ENCODE peak calls at places on chromosomes 16 and 17, in eight cellular contexts. C, N, D, R, K, Y, O and E are unnamed samples.

GRCh38 chr17:55687037-55687436 is 35.6 kb downstream of the TMEM100 start:
- DNase-seq in K (no peak), Y (no peak), D (no peak), N (no peak), C (no peak), O (no peak), R (no peak), E (no peak)

GRCh38 chr17:66441012-66441703 is 138.7 kb downstream of the PRKCA start:
- DNase-seq in D (no peak), N (no peak), C (no peak), K (no peak), R (no peak), O (no peak), Y (no peak), E (no peak)

GRCh38 chr16:79668502-79668901 is 68.0 kb upstream of the MAF start:
- DNase-seq in K (no peak), O (no peak), N (no peak), Y (no peak), D (no peak), C (no peak), R (no peak), E (no peak)

GRCh38 chr16:84090212-84090611 is 26.5 kb downstream of the MBTPS1 start:
- DNase-seq in O (no peak), K (no peak), D (no peak), Y (no peak), C (no peak), N (no peak), R (no peak), E (no peak)

GRCh38 chr16:58503166-58503862 is 3.4 kb downstream of the NDRG4 start:
- DNase-seq in Y (peak), K (no peak), N (peak), R (no peak), C (no peak), O (no peak), D (no peak), E (no peak)

GRCh38 chr16:72530434-72530833 is 358.5 kb upstream of the PMFBP1 start:
- DNase-seq in N (no peak), R (no peak), Y (no peak), O (no peak), D (no peak), C (no peak), K (no peak), E (no peak)

GRCh38 chr17:29566473-29567361 is at the start of gene ABHD15:
- DNase-seq in O (no peak), R (peak), D (peak), N (peak), Y (peak), C (no peak), K (no peak), E (no peak)

GRCh38 chr17:12398636-12399035 is 267.1 kb upstream of the MYOCD start:
- DNase-seq in O (no peak), R (no peak), N (no peak), K (no peak), C (no peak), Y (no peak), D (no peak), E (no peak)

GRCh38 chr16:317583-317982 is 34.6 kb downstream of the PDIA2 start:
- DNase-seq in R (no peak), D (no peak), C (no peak), K (no peak), O (no peak), N (no peak), Y (no peak), E (no peak)

GRCh38 chr17:41171881-41172280 is 3.9 kb upstream of the KRTAP4-3 start:
- DNase-seq in N (no peak), K (no peak), C (no peak), Y (no peak), O (no peak), R (no peak), D (no peak), E (no peak)

GRCh38 chr16:88831838-88832237 is 20.1 kb upstream of the APRT start:
- DNase-seq in O (no peak), N (no peak), Y (no peak), K (no peak), R (no peak), D (no peak), C (no peak), E (no peak)

GRCh38 chr17:78362671-78363070 is 2.8 kb upstream of the SOCS3 start:
- DNase-seq in C (no peak), O (no peak), Y (no peak), D (no peak), R (no peak), N (no peak), K (no peak), E (no peak)

GRCh38 chr17:75285123-75285522 is 4.1 kb downstream of the SLC25A19 start:
- DNase-seq in N (no peak), K (no peak), C (no peak), D (no peak), Y (no peak), R (no peak), O (no peak), E (no peak)

GRCh38 chr17:49557204-49558024 is 18.3 kb upstream of the NXPH3 start:
- DNase-seq in R (no peak), K (no peak), Y (peak), C (no peak), D (peak), N (no peak), O (no peak), E (peak)

GRCh38 chr17:32815460-32815859 is 61.5 kb downstream of the MYO1D start:
- DNase-seq in K (no peak), D (no peak), O (no peak), R (no peak), N (no peak), Y (no peak), C (no peak), E (no peak)